ENCODE peak calls at places on chromosomes 7 and 10, in nine cellular contexts. D, S, E, Z, Y, C, V, P and Q are unnamed samples.

GRCh38 chr7:80991654-80992053 is 72.8 kb upstream of the SEMA3C start:
- DNase-seq in Z (no peak), P (no peak), V (no peak), Y (no peak), E (no peak), D (no peak), S (no peak), C (no peak), Q (no peak)

GRCh38 chr10:86595496-86595895 is 58.9 kb upstream of the OPN4 start:
- DNase-seq in D (no peak), E (no peak), V (no peak), S (no peak), Z (no peak), C (no peak), Y (no peak), P (no peak), Q (no peak)

GRCh38 chr10:28796606-28797512 is 119.5 kb downstream of the BAMBI start:
- DNase-seq in Z (no peak), V (no peak), E (no peak), D (peak), P (no peak), S (peak), Y (no peak), C (no peak), Q (no peak)

GRCh38 chr10:73406863-73407262 is 7.0 kb downstream of the ANXA7 start:
- DNase-seq in V (no peak), C (no peak), E (no peak), P (no peak), S (no peak), Y (no peak), D (no peak), Z (no peak), Q (no peak)

GRCh38 chr7:72785166-72785955 is 42.6 kb downstream of the TYW1B start:
- DNase-seq in E (no peak), D (peak), Z (no peak), P (no peak), Y (no peak), V (no peak), S (peak), C (no peak), Q (no peak)

GRCh38 chr7:151104411-151105235 is 18.3 kb downstream of the AGAP3 start:
- DNase-seq in V (no peak), P (no peak), C (no peak), E (no peak), Z (no peak), D (peak), Y (no peak), S (no peak), Q (no peak)

GRCh38 chr10:70923696-70924095 is 35.3 kb upstream of the PCBD1 start:
- DNase-seq in S (no peak), V (no peak), E (no peak), D (no peak), Z (no peak), P (no peak), C (no peak), Y (no peak), Q (no peak)

GRCh38 chr10:112376578-112376855 is 2.6 kb downstream of the ACSL5 start:
- DNase-seq in S (no peak), P (peak), Z (no peak), Y (no peak), V (no peak), D (no peak), C (no peak), E (no peak), Q (no peak)

GRCh38 chr10:72455889-72456588 is 101.3 kb upstream of the DNAJB12 start:
- DNase-seq in P (no peak), C (no peak), V (no peak), Y (no peak), D (peak), S (peak), Z (no peak), E (no peak), Q (no peak)

GRCh38 chr10:34252111-34252510 is 563.0 kb downstream of the PARD3 start:
- DNase-seq in S (no peak), C (no peak), Z (no peak), D (no peak), V (no peak), P (no peak), E (no peak), Y (no peak), Q (no peak)

GRCh38 chr10:68871105-68871711 is 29.9 kb upstream of the DDX50 start:
- DNase-seq in D (peak), E (no peak), P (peak), Z (no peak), S (peak), C (no peak), Y (no peak), V (no peak), Q (no peak)

GRCh38 chr10:34808789-34809745 is 6.0 kb downstream of the PARD3 start:
- DNase-seq in Z (no peak), Y (peak), C (peak), E (no peak), V (peak), S (peak), P (no peak), D (peak), Q (no peak)

GRCh38 chr7:101378808-101379207 is 16.1 kb downstream of the COL26A1 start:
- DNase-seq in P (no peak), D (peak), E (no peak), C (no peak), Z (no peak), S (no peak), Y (no peak), V (no peak), Q (no peak)

GRCh38 chr7:16791895-16792294 is 12.9 kb downstream of the AGR2 start:
- DNase-seq in V (no peak), Z (no peak), E (no peak), C (no peak), P (no peak), S (no peak), Y (no peak), D (peak), Q (no peak)

GRCh38 chr10:73495884-73496674 is at the start of gene PPP3CB:
- DNase-seq in E (peak), Y (peak), V (peak), C (peak), Z (peak), D (peak), S (peak), P (peak), Q (peak)

GRCh38 chr7:24817339-24817738 is 60.1 kb upstream of the GSDME start:
- DNase-seq in D (no peak), V (no peak), Y (no peak), Z (no peak), S (no peak), E (no peak), C (no peak), P (no peak), Q (no peak)

GRCh38 chr10:22597142-22597541 is 117.2 kb downstream of the PIP4K2A start:
- DNase-seq in Y (no peak), V (no peak), Z (no peak), E (no peak), S (peak), P (no peak), C (no peak), D (no peak), Q (no peak)

GRCh38 chr7:71313562-71313961 is 181.6 kb downstream of the GALNT17 start:
- DNase-seq in V (no peak), Y (no peak), S (no peak), Z (no peak), C (no peak), D (no peak), P (no peak), E (no peak), Q (no peak)

GRCh38 chr7:137888254-137888653 is 41.5 kb upstream of the DGKI start:
- DNase-seq in C (no peak), P (no peak), Y (no peak), V (no peak), Z (no peak), S (no peak), D (no peak), E (no peak), Q (no peak)

GRCh38 chr10:132521466-132522102 is 16.0 kb upstream of the INPP5A start:
- DNase-seq in Y (no peak), Z (no peak), E (no peak), S (no peak), V (peak), C (no peak), D (no peak), P (no peak), Q (no peak)

GRCh38 chr7:128041203-128041602 is 10.0 kb upstream of the LRRC4 start:
- DNase-seq in Y (no peak), S (peak), D (peak), Z (no peak), P (no peak), V (no peak), C (no peak), E (no peak), Q (no peak)

GRCh38 chr7:105006367-105007139 is 7.5 kb upstream of the KMT2E start:
- DNase-seq in Z (no peak), Y (no peak), C (no peak), P (no peak), E (no peak), D (no peak), S (no peak), V (no peak), Q (no peak)

GRCh38 chr10:18687195-18687594 is 28.0 kb downstream of the ARL5B start:
- DNase-seq in Z (no peak), S (no peak), D (no peak), P (no peak), Y (no peak), E (no peak), C (no peak), V (no peak), Q (no peak)

GRCh38 chr7:149783386-149784250 is 10.2 kb upstream of the ZNF467 start:
- DNase-seq in C (no peak), S (no peak), P (no peak), Z (no peak), V (no peak), E (no peak), D (no peak), Y (peak), Q (no peak)

GRCh38 chr7:98329100-98329871 is 47.8 kb downstream of the BRI3 start:
- DNase-seq in V (no peak), C (no peak), E (no peak), S (peak), D (no peak), P (no peak), Z (no peak), Y (no peak), Q (no peak)

GRCh38 chr7:6273380-6273837 is 985 bp upstream of the CYTH3 start:
- DNase-seq in D (no peak), Z (no peak), P (no peak), E (no peak), C (no peak), V (no peak), S (no peak), Y (no peak), Q (no peak)

GRCh38 chr10:91034494-91035157 is 113.7 kb upstream of the ANKRD1 start:
- DNase-seq in E (no peak), Y (no peak), D (peak), V (peak), S (no peak), P (no peak), Z (no peak), C (no peak), Q (peak)

GRCh38 chr10:110033724-110034235 is 26.0 kb downstream of the ADD3 start:
- DNase-seq in Y (no peak), E (no peak), D (no peak), V (no peak), P (no peak), C (no peak), Z (no peak), S (no peak), Q (no peak)

GRCh38 chr7:55589905-55590304 is 17.6 kb upstream of the VOPP1 start:
- DNase-seq in C (no peak), S (no peak), D (no peak), V (no peak), P (no peak), Z (no peak), E (no peak), Y (no peak), Q (no peak)